ENCODE peak calls at places on chromosome 9, in nine cellular contexts. J is NCI-H1436; S is activated CD4-positive, CD25-positive, alpha-beta regulatory T cell treated with anti-CD3 and anti-CD28 coated beads, Interleukin-2, amount 50 U/mL, for 72 hours; D is stimulated activated CD4-positive, alpha-beta T cell treated with anti-CD3 and anti-CD28 coated beads, Interleukin-1b, Interleukin-23, amount 100 ng/mL, for 48 hours; X is KBM-7; P is activated naive CD4-positive, alpha-beta T cell treated with anti-CD3 and anti-CD28 coated beads, Interleukin-2, amount 50 U/mL, for 72 hours; H is heart right ventricle; M is CD8-positive, alpha-beta memory T cell; W is left cardiac atrium. Z is an unnamed sample.

GRCh38 chr9:123073991-123074422 is 40.5 kb downstream of the GPR21 start:
- DNase-seq in J (no peak), S (no peak), D (no peak), W (no peak), M (no peak), H (no peak), X (no peak), P (no peak), Z (no peak)

GRCh38 chr9:72476617-72477375 is 44.6 kb upstream of the TMC1 start:
- DNase-seq in S (no peak), M (no peak), D (peak), H (no peak), P (no peak), W (no peak), X (no peak), J (no peak), Z (no peak)

GRCh38 chr9:97565262-97565661 is 63.8 kb downstream of the TMOD1 start:
- DNase-seq in M (no peak), W (no peak), H (no peak), D (no peak), P (peak), X (no peak), S (no peak), J (no peak), Z (no peak)

GRCh38 chr9:128946945-128947422 is 419 bp downstream of the DOLK start:
- DNase-seq in M (no peak), D (peak), P (no peak), X (no peak), J (no peak), W (peak), S (no peak), H (peak), Z (peak)

GRCh38 chr9:3526166-3526902 is 533 bp upstream of the RFX3 start:
- DNase-seq in D (peak), X (peak), H (peak), J (peak), P (peak), M (peak), W (peak), S (peak), Z (peak)

GRCh38 chr9:135906291-135907005 is 898 bp downstream of the CAMSAP1 start:
- DNase-seq in X (no peak), M (no peak), W (no peak), S (no peak), H (no peak), J (no peak), D (no peak), P (peak), Z (no peak)

GRCh38 chr9:109989296-109989695 is 209.3 kb downstream of the PALM2AKAP2 start:
- DNase-seq in P (no peak), M (no peak), H (no peak), D (no peak), W (no peak), X (no peak), S (no peak), J (no peak), Z (no peak)

GRCh38 chr9:2227468-2227867 is 212.3 kb downstream of the SMARCA2 start:
- DNase-seq in J (no peak), W (peak), X (no peak), H (no peak), S (no peak), D (no peak), P (no peak), M (no peak), Z (no peak)

GRCh38 chr9:34891386-34891785 is 66.7 kb upstream of the PHF24 start:
- DNase-seq in H (no peak), D (no peak), M (no peak), W (no peak), J (no peak), X (no peak), S (no peak), P (no peak), Z (no peak)

GRCh38 chr9:16653491-16654407 is 216.7 kb downstream of the BNC2 start:
- DNase-seq in S (no peak), W (no peak), M (no peak), J (no peak), D (no peak), X (no peak), P (no peak), H (peak), Z (peak)

GRCh38 chr9:16202913-16203734 is 650.3 kb downstream of the CCDC171 start:
- DNase-seq in M (no peak), J (no peak), P (no peak), D (no peak), X (no peak), H (no peak), S (no peak), W (no peak), Z (no peak)

GRCh38 chr9:98324801-98325200 is 69.4 kb upstream of the TBC1D2 start:
- DNase-seq in M (no peak), H (no peak), X (no peak), J (no peak), P (no peak), D (no peak), S (no peak), W (no peak), Z (no peak)

GRCh38 chr9:109812818-109813281 is 32.9 kb downstream of the PALM2AKAP2 start:
- DNase-seq in D (no peak), M (no peak), W (no peak), S (no peak), P (no peak), X (no peak), J (no peak), H (no peak), Z (no peak)

GRCh38 chr9:121840838-121841760 is 189.7 kb downstream of the DAB2IP start:
- DNase-seq in J (no peak), D (peak), H (no peak), S (no peak), P (no peak), W (no peak), M (no peak), X (peak), Z (no peak)

GRCh38 chr9:92944921-92945320 is 2.4 kb upstream of the FGD3 start:
- DNase-seq in S (no peak), X (no peak), J (no peak), P (no peak), W (no peak), D (no peak), M (no peak), H (no peak), Z (no peak)

GRCh38 chr9:133160742-133161541 is 2.8 kb downstream of the GBGT1 start:
- DNase-seq in W (peak), P (no peak), J (no peak), S (no peak), X (peak), M (peak), D (peak), H (peak), Z (no peak)

GRCh38 chr9:124934290-124934689 is 6.6 kb downstream of the GOLGA1 start:
- DNase-seq in P (no peak), J (no peak), M (no peak), H (no peak), W (no peak), D (no peak), X (peak), S (no peak), Z (no peak)

GRCh38 chr9:127562841-127563523 is 49.1 kb upstream of the STXBP1 start:
- DNase-seq in J (no peak), H (no peak), X (no peak), W (peak), S (no peak), P (no peak), M (no peak), D (no peak), Z (no peak)

GRCh38 chr9:684055-684949 is 157.2 kb upstream of the DMRT1 start:
- DNase-seq in D (no peak), M (no peak), W (no peak), S (no peak), J (no peak), P (no peak), H (no peak), X (no peak), Z (no peak)

GRCh38 chr9:81559741-81560140 is 129.6 kb downstream of the TLE1 start:
- DNase-seq in M (no peak), P (no peak), X (no peak), S (no peak), D (no peak), W (no peak), J (no peak), H (no peak), Z (no peak)

GRCh38 chr9:33287087-33287490 is 3.2 kb upstream of the NFX1 start:
- DNase-seq in D (peak), H (peak), W (no peak), X (peak), S (no peak), J (peak), P (no peak), M (no peak), Z (peak)

GRCh38 chr9:33489070-33489469 is 15.3 kb upstream of the NOL6 start:
- DNase-seq in J (no peak), H (no peak), W (no peak), S (no peak), X (no peak), M (no peak), P (no peak), D (no peak), Z (no peak)

GRCh38 chr9:113541019-113541900 is 77.7 kb downstream of the RGS3 start:
- DNase-seq in X (peak), J (no peak), H (peak), D (no peak), S (no peak), P (no peak), M (no peak), W (no peak), Z (no peak)

GRCh38 chr9:123722378-123722777 is 207.5 kb downstream of the DENND1A start:
- DNase-seq in M (no peak), J (no peak), P (no peak), H (no peak), D (no peak), X (no peak), W (no peak), S (no peak), Z (no peak)

GRCh38 chr9:126624453-126624872 is 10.7 kb downstream of the LMX1B start:
- DNase-seq in H (no peak), J (no peak), P (no peak), D (no peak), S (no peak), W (no peak), M (no peak), X (no peak), Z (no peak)

GRCh38 chr9:81083821-81084512 is 605.4 kb downstream of the TLE1 start:
- DNase-seq in W (no peak), S (no peak), D (no peak), H (no peak), P (no peak), X (no peak), M (no peak), J (no peak), Z (no peak)

GRCh38 chr9:124776613-124776951 is 351 bp upstream of the OLFML2A start:
- DNase-seq in H (no peak), D (no peak), S (no peak), X (no peak), J (no peak), P (no peak), M (no peak), W (no peak), Z (no peak)

GRCh38 chr9:123081824-123082223 is 48.4 kb downstream of the GPR21 start:
- DNase-seq in D (no peak), X (peak), M (no peak), J (no peak), H (no peak), P (no peak), W (no peak), S (no peak), Z (no peak)